ENCODE peak calls at places on chromosomes 16 and 17, in eight cellular contexts. K is GM12878, G is left lung, N is mammary epithelial cell, A is esophagus muscularis mucosa, O is fibroblast of lung, V is hepatocyte, T is Peyer's patch. Z is an unnamed sample.

GRCh38 chr16:1381655-1382406 is 30.1 kb downstream of the GNPTG start:
- DNase-seq in N (no peak), T (no peak), G (no peak), K (no peak), V (no peak), A (no peak), O (no peak), Z (no peak)

GRCh38 chr16:25045696-25046381 is 30.7 kb upstream of the ARHGAP17 start:
- DNase-seq in O (peak; percentile 89), N (peak; percentile 53), K (no peak), V (no peak), G (no peak), A (no peak), T (no peak), Z (no peak)

GRCh38 chr17:26809033-26809432 is 484.9 kb upstream of the WSB1 start:
- DNase-seq in A (no peak), T (no peak), O (peak; percentile 11), G (no peak), K (peak; percentile 9), N (peak; percentile 4), V (no peak), Z (no peak)

GRCh38 chr16:63289834-63290460 is 1253.7 kb upstream of the CDH8 start:
- DNase-seq in N (no peak), O (peak; percentile 1), V (peak; percentile 74), T (no peak), G (no peak), K (no peak), A (no peak), Z (no peak)

GRCh38 chr16:66103245-66103644 is 263.2 kb upstream of the CDH5 start:
- DNase-seq in N (no peak), T (no peak), V (no peak), O (peak; percentile 42), K (no peak), A (no peak), G (no peak), Z (no peak)

GRCh38 chr17:77728022-77728671 is 230.4 kb upstream of the TNRC6C start:
- DNase-seq in G (no peak), T (peak; percentile 5), A (peak; percentile 90), O (no peak), V (peak; percentile 62), K (no peak), N (peak; percentile 13), Z (peak; percentile 46)

GRCh38 chr16:66900721-66901441 is 17.8 kb downstream of the CDH16 start:
- DNase-seq in O (no peak), A (no peak), K (no peak), N (no peak), T (no peak), V (peak; percentile 49), G (peak; percentile 75), Z (no peak)

GRCh38 chr16:13883266-13883665 is 36.7 kb upstream of the ERCC4 start:
- DNase-seq in A (no peak), O (peak; percentile 9), T (no peak), G (no peak), N (no peak), V (no peak), K (no peak), Z (no peak)

GRCh38 chr17:20944014-20944905 is 98.6 kb downstream of the USP22 start:
- DNase-seq in O (no peak), T (no peak), A (no peak), N (peak; percentile 57), G (peak; percentile 50), K (no peak), V (peak; percentile 73), Z (no peak)

GRCh38 chr16:71929048-71929447 is 33.7 kb downstream of the IST1 start:
- DNase-seq in N (no peak), A (no peak), O (peak; percentile 86), K (no peak), V (peak; percentile 37), G (no peak), T (no peak), Z (peak; percentile 33)

GRCh38 chr16:57781741-57782606 is 20.3 kb downstream of the KIFC3 start:
- DNase-seq in O (peak; percentile 61), A (no peak), K (no peak), G (no peak), N (peak; percentile 32), T (no peak), V (peak; percentile 51), Z (no peak)

GRCh38 chr17:42378597-42379594 is 9.3 kb downstream of the STAT3 start:
- DNase-seq in T (no peak), N (peak; percentile 61), V (no peak), O (peak; percentile 42), G (no peak), K (peak; percentile 41), A (no peak), Z (peak; percentile 25)

GRCh38 chr16:51532551-51532950 is 381.5 kb upstream of the SALL1 start:
- DNase-seq in T (no peak), N (peak; percentile 69), V (no peak), K (no peak), O (no peak), G (no peak), A (no peak), Z (no peak)

GRCh38 chr16:21264226-21265036 is 13.7 kb downstream of the CRYM start:
- DNase-seq in O (peak; percentile 8), G (no peak), K (no peak), T (no peak), A (peak; percentile 90), V (peak; percentile 48), N (no peak), Z (peak; percentile 42)

GRCh38 chr16:85431431-85432124 is 181.5 kb upstream of the GSE1 start:
- DNase-seq in A (no peak), V (no peak), T (no peak), K (no peak), O (peak; percentile 21), G (no peak), N (no peak), Z (no peak)

DNA sequence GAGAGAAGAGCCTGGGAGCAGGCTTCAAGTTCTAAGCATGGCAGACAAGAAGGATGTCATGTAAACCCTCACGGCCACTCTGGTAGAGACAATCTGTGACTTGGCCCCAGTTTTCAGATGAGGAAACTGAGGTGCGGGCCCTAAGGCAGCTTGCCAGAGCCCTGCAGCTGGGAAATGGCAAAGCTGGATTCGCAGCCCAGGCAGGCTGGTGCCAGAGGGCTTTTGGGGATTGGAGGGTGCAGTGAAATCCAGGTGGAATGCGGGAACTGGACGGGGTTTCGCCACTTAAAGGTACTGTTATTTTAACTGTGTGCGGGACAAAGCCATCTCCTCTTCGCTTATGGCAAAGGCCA is 477 bp upstream of the OSGIN1 start:
- DNase-seq in K (no peak), T (no peak), V (no peak), G (no peak), N (no peak), A (no peak), O (peak; percentile 72), Z (no peak)
- H3K4me3 ChIP-seq in K (no peak overlapping the region), T (peak overlapping the region; percentile 76), V (no peak overlapping the region), G (peak overlapping the region; percentile 57), N (peak overlapping the region; percentile 66), A (peak overlapping the region; percentile 67), O (no peak overlapping the region), Z (peak overlapping the region; percentile 47)

GRCh38 chr17:44331249-44331760 is 6.7 kb upstream of the SLC25A39 start:
- DNase-seq in O (peak; percentile 38), A (no peak), V (peak; percentile 91), G (no peak), N (peak; percentile 53), K (no peak), T (peak; percentile 85), Z (peak; percentile 85)

GRCh38 chr17:44334315-44335181 is 9.9 kb upstream of the SLC25A39 start:
- DNase-seq in V (no peak), T (no peak), K (no peak), O (no peak), A (no peak), N (no peak), G (no peak), Z (no peak)

GRCh38 chr17:44327715-44328449 is 3.3 kb upstream of the SLC25A39 start:
- DNase-seq in V (no peak), A (no peak), K (no peak), G (no peak), O (no peak), T (no peak), N (no peak), Z (no peak)

GRCh38 chr17:44335515-44336356 is 9.4 kb upstream of the GRN start:
- DNase-seq in N (no peak), A (no peak), O (no peak), K (no peak), T (no peak), V (no peak), G (no peak), Z (no peak)

DNA sequence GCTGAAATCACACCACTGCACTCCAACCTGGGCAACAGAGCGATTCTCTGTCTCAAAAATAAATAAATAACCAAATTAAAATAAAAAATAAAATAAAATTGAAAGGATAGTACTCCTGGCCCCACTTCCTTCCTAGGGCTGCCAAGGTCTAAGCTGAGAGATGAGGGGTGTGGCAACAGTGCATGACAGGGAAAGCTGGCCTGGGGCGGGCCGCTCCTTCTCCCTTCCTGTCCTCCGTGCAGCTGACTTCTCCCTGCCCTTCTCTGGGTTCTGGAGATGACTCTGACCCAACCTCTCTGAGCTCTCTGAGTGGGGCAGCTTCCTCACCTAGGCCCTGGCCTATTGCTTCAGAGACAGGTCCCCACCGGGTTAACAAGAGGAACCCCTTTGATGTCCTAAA is 8.7 kb upstream of the SLC25A39 start:
- DNase-seq in O (no peak), K (no peak), A (no peak), N (no peak), T (no peak), V (no peak), G (peak; percentile 79), Z (no peak)
- H3K4me1 ChIP-seq in O (no peaks in the 10 kb centered on the region), K (peaks cover 6% of the 10 kb centered on the region), A (peaks cover 5% of the 10 kb centered on the region), N (peaks cover under 1% of the 10 kb centered on the region), T (no peaks in the 10 kb centered on the region), V (no peaks in the 10 kb centered on the region), G (peaks cover 55% of the 10 kb centered on the region), Z (no peaks in the 10 kb centered on the region)

GRCh38 chr17:39261286-39261685 is 35.5 kb upstream of the STAC2 start:
- DNase-seq in N (no peak), T (no peak), V (no peak), O (no peak), A (no peak), K (no peak), G (no peak), Z (no peak)
- H3K36me3 ChIP-seq in N (no peaks in the 10 kb centered on the region), T (no peaks in the 10 kb centered on the region), V (no peaks in the 10 kb centered on the region), O (peaks cover 2% of the 10 kb centered on the region), A (peaks cover 63% of the 10 kb centered on the region), K (no peaks in the 10 kb centered on the region), G (peaks cover 88% of the 10 kb centered on the region), Z (peaks cover 96% of the 10 kb centered on the region)

GRCh38 chr17:76521262-76521661 is 16.2 kb downstream of the CYGB start:
- DNase-seq in T (no peak), O (no peak), N (no peak), K (no peak), G (no peak), A (no peak), V (no peak), Z (no peak)

GRCh38 chr17:76527430-76528111 is 9.9 kb downstream of the CYGB start:
- DNase-seq in K (no peak), N (peak; percentile 62), A (no peak), O (peak; percentile 89), T (peak; percentile 91), V (peak; percentile 81), G (peak; percentile 59), Z (peak; percentile 76)

GRCh38 chr17:76524598-76525512 is 12.7 kb downstream of the CYGB start:
- DNase-seq in N (no peak), A (no peak), V (no peak), O (peak; percentile 43), T (no peak), K (no peak), G (no peak), Z (peak; percentile 81)

GRCh38 chr17:76519667-76520066 is 17.8 kb downstream of the CYGB start:
- DNase-seq in N (no peak), G (no peak), V (no peak), K (no peak), T (no peak), O (no peak), A (no peak), Z (no peak)

GRCh38 chr17:76523084-76524037 is 14.1 kb downstream of the CYGB start:
- DNase-seq in A (no peak), N (peak; percentile 58), V (peak; percentile 82), G (peak; percentile 79), T (peak; percentile 77), K (no peak), O (peak; percentile 30), Z (peak; percentile 63)
- H3K4me3 ChIP-seq in A (no peak overlapping the region), N (no peak overlapping the region), V (no peak overlapping the region), G (no peak overlapping the region), T (no peak overlapping the region), K (no peak overlapping the region), O (no peak overlapping the region), Z (no peak overlapping the region)

Z was measured in heart right ventricle.